ENCODE peak calls at places on chromosomes 7 and 10, in ten cellular contexts. O is foreskin fibroblast; L is stimulated activated CD8-positive, alpha-beta memory T cell treated with anti-CD3 and anti-CD28 coated beads, Interleukin-2, amount 100 ng/mL, for 48 hours; F is non-pigmented ciliary epithelial cell; E is GM06990; A is uterus; V is A673; Y is Ammon's horn; C is MM.1S; W is GM23248. Z is an unnamed sample.

GRCh38 chr7:24494832-24495231 is 78.4 kb upstream of the PALS2 start:
- DNase-seq in F (no peak), W (no peak), A (no peak), O (no peak), L (no peak), E (no peak), C (no peak), V (no peak), Y (no peak), Z (no peak)

GRCh38 chr10:14554091-14554842 is 220.4 kb downstream of the FAM107B start:
- DNase-seq in V (no peak), Y (peak), L (no peak), F (no peak), W (no peak), C (no peak), A (no peak), E (no peak), O (no peak), Z (peak)

GRCh38 chr10:27626821-27627359 is 118.7 kb downstream of the MKX start:
- DNase-seq in E (peak), O (no peak), A (no peak), L (no peak), Y (no peak), C (no peak), F (no peak), W (no peak), V (no peak), Z (no peak)

GRCh38 chr10:79349766-79350406 is 2.6 kb downstream of the PPIF start:
- DNase-seq in Y (no peak), F (no peak), V (no peak), W (no peak), E (no peak), C (no peak), L (no peak), A (no peak), O (no peak), Z (no peak)

GRCh38 chr10:79385804-79386531 is 38.7 kb downstream of the PPIF start:
- DNase-seq in W (no peak), E (no peak), V (no peak), C (no peak), Y (peak), A (no peak), O (no peak), L (no peak), F (no peak), Z (no peak)

GRCh38 chr7:156064921-156065386 is 252.7 kb upstream of the SHH start:
- DNase-seq in Y (no peak), E (no peak), L (no peak), F (peak), V (no peak), W (no peak), C (no peak), O (no peak), A (no peak), Z (peak)

GRCh38 chr7:158407581-158408331 is 179.9 kb downstream of the PTPRN2 start:
- DNase-seq in V (peak), Y (peak), C (no peak), F (peak), L (no peak), A (no peak), O (peak), E (no peak), W (peak), Z (peak)

GRCh38 chr7:128941946-128942526 is 4.3 kb downstream of the IRF5 start:
- DNase-seq in A (no peak), O (no peak), L (no peak), V (no peak), E (no peak), F (no peak), W (no peak), C (no peak), Y (no peak), Z (no peak)

GRCh38 chr10:83536426-83536825 is 602.9 kb upstream of the GHITM start:
- DNase-seq in C (no peak), F (no peak), A (no peak), E (no peak), L (no peak), Y (no peak), O (peak), W (no peak), V (no peak), Z (no peak)

GRCh38 chr10:80268266-80268665 is 21.2 kb downstream of the MAT1A start:
- DNase-seq in A (no peak), C (no peak), V (peak), W (peak), O (peak), L (no peak), F (no peak), E (no peak), Y (no peak), Z (no peak)

GRCh38 chr7:94848531-94848930 is 58.9 kb upstream of the PPP1R9A start:
- DNase-seq in V (no peak), L (no peak), A (no peak), W (no peak), F (no peak), Y (no peak), E (no peak), O (no peak), C (no peak), Z (no peak)

GRCh38 chr7:76048668-76048988 is 722 bp downstream of the MDH2 start:
- DNase-seq in Y (no peak), L (no peak), E (no peak), V (peak), O (no peak), W (no peak), F (no peak), C (peak), A (no peak), Z (no peak)

GRCh38 chr10:98087309-98087708 is 47.1 kb upstream of the R3HCC1L start:
- DNase-seq in Y (no peak), W (no peak), E (no peak), L (no peak), V (no peak), F (no peak), O (peak), C (no peak), A (no peak), Z (peak)

GRCh38 chr7:147586526-147586925 is 1004.0 kb upstream of the C7orf33 start:
- DNase-seq in E (no peak), C (no peak), O (peak), L (no peak), W (peak), A (no peak), Y (no peak), F (no peak), V (no peak), Z (no peak)

GRCh38 chr10:6346621-6347020 is 143.9 kb downstream of the PFKFB3 start:
- DNase-seq in A (no peak), V (no peak), L (no peak), W (peak), F (no peak), Y (no peak), E (no peak), C (no peak), O (no peak), Z (no peak)

GRCh38 chr7:127667017-127667670 is 15.2 kb downstream of the SND1 start:
- DNase-seq in V (peak), Y (no peak), C (no peak), A (no peak), E (no peak), W (peak), O (peak), L (no peak), F (peak), Z (peak)

GRCh38 chr10:133405844-133406527 is 12.0 kb downstream of the MTG1 start:
- DNase-seq in V (no peak), F (no peak), E (no peak), Y (no peak), L (no peak), W (peak), O (peak), A (no peak), C (no peak), Z (peak)

GRCh38 chr7:7972927-7973594 is 4.5 kb downstream of the GLCCI1 start:
- DNase-seq in A (no peak), V (no peak), Y (no peak), C (no peak), E (no peak), F (no peak), L (no peak), O (no peak), W (no peak), Z (no peak)

GRCh38 chr10:98173258-98173657 is 38.8 kb downstream of the R3HCC1L start:
- DNase-seq in E (no peak), V (no peak), W (no peak), A (no peak), Y (no peak), F (no peak), C (no peak), O (no peak), L (no peak), Z (no peak)

GRCh38 chr7:81366546-81366945 is 403.3 kb downstream of the HGF start:
- DNase-seq in E (no peak), F (no peak), A (no peak), C (no peak), W (peak), V (no peak), Y (no peak), L (no peak), O (no peak), Z (peak)